ENCODE peak calls at places on chromosome 21, in four cellular contexts. I is MM.1S, E is HCT116, K is fibroblast of lung. Q is an unnamed sample.

GRCh38 chr21:26933448-26933847 is 33.4 kb downstream of the ADAMTS5 start:
- DNase-seq in I (no peak), E (no peak), K (no peak), Q (no peak)

GRCh38 chr21:17231124-17231523 is 281.7 kb upstream of the CXADR start:
- DNase-seq in I (no peak), E (no peak), K (no peak), Q (no peak)

GRCh38 chr21:25361097-25361496 is 246.2 kb downstream of the MRPL39 start:
- DNase-seq in I (no peak), E (no peak), K (no peak), Q (no peak)

GRCh38 chr21:41121785-41122415 is 46.1 kb upstream of the BACE2 start:
- DNase-seq in I (peak; percentile 89), E (peak; percentile 73), K (peak; percentile 71), Q (peak; percentile 89)

GRCh38 chr21:15687208-15687607 is 42.6 kb upstream of the USP25 start:
- DNase-seq in I (no peak), E (no peak), K (peak; percentile 60), Q (no peak)

GRCh38 chr21:43303240-43304178 is 123.4 kb downstream of the SIK1 start:
- DNase-seq in I (no peak), E (no peak), K (no peak), Q (no peak)

GRCh38 chr21:36847189-36847588 is 119.3 kb downstream of the HLCS start:
- DNase-seq in I (no peak), E (no peak), K (peak; percentile 77), Q (peak; percentile 55)

GRCh38 chr21:20789696-20790095 is 208.5 kb upstream of the NCAM2 start:
- DNase-seq in I (no peak), E (no peak), K (no peak), Q (no peak)

GRCh38 chr21:36322083-36322424 is 2.1 kb downstream of the MORC3 start:
- DNase-seq in I (no peak), E (no peak), K (no peak), Q (no peak)

GRCh38 chr21:42062543-42063022 is 8.5 kb upstream of the UMODL1 start:
- DNase-seq in I (peak; percentile 99), E (no peak), K (no peak), Q (no peak)

GRCh38 chr21:37225440-37225839 is 41.7 kb downstream of the VPS26C start:
- DNase-seq in I (no peak), E (no peak), K (no peak), Q (no peak)

GRCh38 chr21:26130249-26130896 is 40.2 kb downstream of the APP start:
- DNase-seq in I (no peak), E (no peak), K (peak; percentile 85), Q (no peak)

GRCh38 chr21:26782754-26783153 is 62.5 kb downstream of the ADAMTS1 start:
- DNase-seq in I (no peak), E (no peak), K (no peak), Q (no peak)

GRCh38 chr21:20257052-20257451 is 741.2 kb upstream of the NCAM2 start:
- DNase-seq in I (no peak), E (no peak), K (no peak), Q (no peak)

GRCh38 chr21:23639726-23640125 is 1967.6 kb downstream of the MRPL39 start:
- DNase-seq in I (no peak), E (no peak), K (no peak), Q (no peak)

GRCh38 chr21:18248171-18248570 is 3.5 kb downstream of the CHODL start:
- DNase-seq in I (no peak), E (no peak), K (no peak), Q (no peak)

GRCh38 chr21:29326914-29327554 is 28.3 kb downstream of the BACH1 start:
- DNase-seq in I (no peak), E (no peak), K (no peak), Q (no peak)

DNA sequence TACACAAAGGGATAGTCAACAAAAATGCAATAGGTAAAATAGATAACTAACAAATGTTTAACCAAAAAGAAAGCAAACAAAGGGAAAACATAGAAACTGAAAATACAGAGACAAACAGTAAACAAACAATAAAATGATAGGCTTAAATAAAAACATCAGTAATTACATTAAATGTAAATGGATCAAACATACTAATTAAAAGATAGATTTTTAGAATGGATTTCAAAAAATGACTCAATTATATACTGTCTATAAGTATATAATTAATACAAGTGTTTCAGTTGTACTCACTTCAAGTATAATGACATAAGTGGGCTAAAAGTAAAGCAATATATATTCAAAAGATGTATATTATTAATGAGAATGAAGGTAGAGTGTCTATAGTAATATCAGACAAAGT is 101.1 kb downstream of the MRPS6 start:
- DNase-seq in I (no peak), E (no peak), K (no peak), Q (no peak)
- TF ChIP-seq CTCF in I (no peak), E (no peak), K (no peak), Q (no peak)

GRCh38 chr21:35231115-35231514 is 182.0 kb upstream of the RUNX1 start:
- DNase-seq in I (peak; percentile 50), E (no peak), K (peak; percentile 63), Q (no peak)

GRCh38 chr21:35227774-35228173 is 178.7 kb upstream of the RUNX1 start:
- DNase-seq in I (peak; percentile 94), E (no peak), K (no peak), Q (no peak)

GRCh38 chr21:35226960-35227741 is 178.0 kb upstream of the RUNX1 start:
- DNase-seq in I (peak; percentile 99), E (no peak), K (no peak), Q (no peak)

GRCh38 chr21:35226302-35226701 is 177.2 kb upstream of the RUNX1 start:
- DNase-seq in I (no peak), E (no peak), K (peak; percentile 52), Q (no peak)

GRCh38 chr21:35229290-35229689 is 180.2 kb upstream of the RUNX1 start:
- DNase-seq in I (no peak), E (no peak), K (no peak), Q (no peak)
- H3K4me2 ChIP-seq in I (no peak overlapping the region), E (no peak overlapping the region), K (no peak overlapping the region), Q (no peak overlapping the region)

GRCh38 chr21:33327792-33328433 is 3.1 kb downstream of the IFNAR1 start:
- DNase-seq in I (no peak), E (no peak), K (no peak), Q (no peak)

GRCh38 chr21:33327326-33327725 is 2.6 kb downstream of the IFNAR1 start:
- DNase-seq in I (no peak), E (no peak), K (no peak), Q (no peak)

GRCh38 chr21:33325222-33326067 is 675 bp downstream of the IFNAR1 start:
- DNase-seq in I (peak; percentile 90), E (no peak), K (peak; percentile 58), Q (peak; percentile 83)

GRCh38 chr21:33324311-33325221 is at the start of gene IFNAR1:
- DNase-seq in I (peak; percentile 99), E (peak; percentile 94), K (peak; percentile 96), Q (peak; percentile 100)
- TF ChIP-seq CTCF in I (peak; percentile 5), E (no peak), K (no peak), Q (no peak)

GRCh38 chr21:31340942-31341487 is 3.0 kb downstream of the TIAM1 start:
- DNase-seq in I (no peak), E (no peak), K (no peak), Q (no peak)

GRCh38 chr21:31342328-31342727 is 1.7 kb downstream of the TIAM1 start:
- DNase-seq in I (no peak), E (no peak), K (no peak), Q (no peak)

GRCh38 chr21:31343680-31344480 is at the start of gene TIAM1:
- DNase-seq in I (no peak), E (no peak), K (peak; percentile 88), Q (peak; percentile 67)

GRCh38 chr21:31340499-31340898 is 3.6 kb downstream of the TIAM1 start:
- DNase-seq in I (no peak), E (no peak), K (no peak), Q (no peak)

GRCh38 chr21:31343030-31343510 is 991 bp downstream of the TIAM1 start:
- DNase-seq in I (no peak), E (no peak), K (no peak), Q (no peak)
- H3K4me2 ChIP-seq in I (no peak overlapping the region), E (peak overlapping the region; percentile 61), K (no peak overlapping the region), Q (peak overlapping the region; percentile 94)

GRCh38 chr21:45511007-45511406 is 31.2 kb downstream of the SLC19A1 start:
- DNase-seq in I (no peak), E (no peak), K (no peak), Q (no peak)
- TF ChIP-seq CTCF in I (no peak), E (no peak), K (no peak), Q (no peak)

GRCh38 chr21:45111703-45112102 is 37.3 kb downstream of the ADARB1 start:
- DNase-seq in I (no peak), E (no peak), K (no peak), Q (no peak)

GRCh38 chr21:45110873-45111624 is 36.7 kb downstream of the ADARB1 start:
- DNase-seq in I (no peak), E (no peak), K (no peak), Q (no peak)

GRCh38 chr21:45108808-45109800 is 34.7 kb downstream of the ADARB1 start:
- DNase-seq in I (peak; percentile 16), E (no peak), K (no peak), Q (no peak)

GRCh38 chr21:45108034-45108790 is 33.8 kb downstream of the ADARB1 start:
- DNase-seq in I (no peak), E (no peak), K (no peak), Q (no peak)

GRCh38 chr21:45109831-45110492 is 35.6 kb downstream of the ADARB1 start:
- DNase-seq in I (peak; percentile 91), E (no peak), K (peak; percentile 29), Q (no peak)
- H3K4me2 ChIP-seq in I (peak overlapping the region; percentile 77), E (no peak overlapping the region), K (peak overlapping the region; percentile 19), Q (no peak overlapping the region)

DNA sequence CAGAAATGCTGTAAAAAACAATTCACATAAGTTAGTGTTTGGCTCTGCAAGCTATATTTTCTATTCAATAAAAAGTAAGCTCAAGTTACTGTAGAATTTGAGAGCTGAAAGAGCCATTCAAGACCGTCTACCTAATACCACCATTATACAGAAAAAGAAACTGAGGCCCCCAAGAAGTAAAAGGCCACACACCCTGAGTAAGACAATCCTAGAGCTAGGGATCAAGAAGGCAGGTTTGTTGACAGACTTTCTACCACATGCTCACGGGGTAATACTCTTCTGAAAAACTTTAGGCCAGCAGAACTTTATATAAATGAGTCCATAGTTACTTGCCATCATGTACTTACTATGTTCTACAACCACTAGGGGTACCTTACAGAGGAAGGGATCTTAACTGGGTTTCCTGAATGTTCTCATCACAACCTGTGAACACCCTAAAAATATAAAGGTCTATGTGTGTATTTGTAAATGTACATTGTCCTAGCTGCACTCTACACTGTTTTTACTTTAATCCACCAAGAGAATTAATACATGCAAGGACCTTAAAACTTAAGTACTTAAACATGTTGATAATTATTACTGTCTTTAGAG is 2.7 kb downstream of the PSMG1 start:
- DNase-seq in I (peak; percentile 40), E (no peak), K (no peak), Q (no peak)
- TF ChIP-seq CTCF in I (peak; percentile 36), E (peak; percentile 48), K (no peak), Q (no peak)

Q was measured in hepatocyte.